ENCODE peak calls at places on chromosomes 2 and 18, in eight cellular contexts. One of them, this sample, is unnamed.

GRCh38 chr18:70433001-70433400 is 144.2 kb downstream of the SOCS6 start:
- DNase-seq in aorta: no peak
- DNase-seq in MG63: no peak
- DNase-seq in ascending aorta: no peak
- DNase-seq in ovary: no peak
- DNase-seq in GM12878: no peak
- DNase-seq in astrocyte of the spinal cord: no peak
- DNase-seq in cardiac fibroblast: no peak
- DNase-seq in this sample: no peak

GRCh38 chr2:10863837-10864236 is 47.9 kb upstream of the KCNF1 start:
- DNase-seq in aorta: peak
- DNase-seq in ovary: no peak
- DNase-seq in astrocyte of the spinal cord: no peak
- DNase-seq in cardiac fibroblast: no peak
- DNase-seq in GM12878: peak
- DNase-seq in ascending aorta: no peak
- DNase-seq in MG63: no peak
- DNase-seq in this sample: no peak

GRCh38 chr2:101415220-101415619 is 27.9 kb upstream of the CREG2 start:
- DNase-seq in ascending aorta: no peak
- DNase-seq in MG63: no peak
- DNase-seq in ovary: no peak
- DNase-seq in astrocyte of the spinal cord: no peak
- DNase-seq in GM12878: no peak
- DNase-seq in aorta: no peak
- DNase-seq in cardiac fibroblast: no peak
- DNase-seq in this sample: no peak

GRCh38 chr2:29193111-29193510 is 77.9 kb downstream of the CLIP4 start:
- DNase-seq in astrocyte of the spinal cord: no peak
- DNase-seq in ovary: no peak
- DNase-seq in ascending aorta: no peak
- DNase-seq in aorta: no peak
- DNase-seq in GM12878: no peak
- DNase-seq in MG63: no peak
- DNase-seq in cardiac fibroblast: no peak
- DNase-seq in this sample: no peak

GRCh38 chr2:62136956-62137355 is 59.0 kb upstream of the B3GNT2 start:
- DNase-seq in ovary: no peak
- DNase-seq in aorta: no peak
- DNase-seq in cardiac fibroblast: no peak
- DNase-seq in astrocyte of the spinal cord: no peak
- DNase-seq in ascending aorta: no peak
- DNase-seq in GM12878: no peak
- DNase-seq in MG63: no peak
- DNase-seq in this sample: no peak

GRCh38 chr2:5661362-5661761 is 30.8 kb upstream of the SOX11 start:
- DNase-seq in ascending aorta: no peak
- DNase-seq in MG63: no peak
- DNase-seq in ovary: no peak
- DNase-seq in aorta: no peak
- DNase-seq in GM12878: no peak
- DNase-seq in cardiac fibroblast: no peak
- DNase-seq in astrocyte of the spinal cord: no peak
- DNase-seq in this sample: no peak

GRCh38 chr2:200615247-200615646 is 29.4 kb downstream of the AOX1 start:
- DNase-seq in astrocyte of the spinal cord: peak
- DNase-seq in ovary: no peak
- DNase-seq in cardiac fibroblast: peak
- DNase-seq in ascending aorta: no peak
- DNase-seq in MG63: peak
- DNase-seq in aorta: no peak
- DNase-seq in GM12878: no peak
- DNase-seq in this sample: no peak

GRCh38 chr2:227301523-227301922 is 23.5 kb upstream of the MFF start:
- DNase-seq in astrocyte of the spinal cord: no peak
- DNase-seq in ascending aorta: no peak
- DNase-seq in MG63: no peak
- DNase-seq in cardiac fibroblast: no peak
- DNase-seq in GM12878: no peak
- DNase-seq in aorta: no peak
- DNase-seq in ovary: no peak
- DNase-seq in this sample: no peak

GRCh38 chr18:8536922-8537321 is 72.3 kb upstream of the RAB12 start:
- DNase-seq in MG63: no peak
- DNase-seq in aorta: no peak
- DNase-seq in ovary: no peak
- DNase-seq in cardiac fibroblast: no peak
- DNase-seq in astrocyte of the spinal cord: no peak
- DNase-seq in GM12878: no peak
- DNase-seq in ascending aorta: no peak
- DNase-seq in this sample: no peak

GRCh38 chr2:133365117-133365516 is 203.1 kb downstream of the NCKAP5 start:
- DNase-seq in GM12878: no peak
- DNase-seq in ascending aorta: no peak
- DNase-seq in aorta: no peak
- DNase-seq in astrocyte of the spinal cord: peak
- DNase-seq in MG63: no peak
- DNase-seq in cardiac fibroblast: no peak
- DNase-seq in ovary: no peak
- DNase-seq in this sample: no peak

GRCh38 chr2:134917219-134917957 is 1.2 kb upstream of the CCNT2 start:
- DNase-seq in ovary: peak
- DNase-seq in ascending aorta: no peak
- DNase-seq in aorta: peak
- DNase-seq in cardiac fibroblast: no peak
- DNase-seq in astrocyte of the spinal cord: no peak
- DNase-seq in MG63: no peak
- DNase-seq in GM12878: no peak
- DNase-seq in this sample: peak

DNA sequence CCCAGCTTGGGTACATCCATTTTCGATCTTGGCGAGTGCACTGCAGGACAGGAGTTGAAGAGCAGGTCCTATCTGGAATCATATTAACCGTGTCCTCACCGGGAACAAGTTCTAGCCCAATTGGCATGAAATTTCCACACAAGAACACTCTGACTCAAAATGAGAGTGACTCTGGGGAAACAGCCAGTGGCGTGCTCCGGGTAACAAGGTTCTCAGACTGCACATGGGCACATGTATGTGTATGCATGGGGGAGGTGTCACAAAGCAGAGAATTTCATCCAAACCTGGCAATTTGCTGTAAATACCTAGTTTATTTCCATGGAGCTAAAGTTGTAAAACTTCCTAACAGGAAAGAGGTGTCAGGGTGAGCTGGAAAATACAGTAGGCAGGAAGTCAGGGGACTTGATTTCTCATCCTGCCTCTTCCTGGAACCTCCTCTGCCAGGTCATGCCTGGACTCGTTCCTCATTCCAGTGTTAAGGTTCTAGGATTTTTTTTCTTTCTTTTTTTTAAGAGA is 1.7 kb downstream of the TUBB6 start:
- DNase-seq in aorta: no peak
- DNase-seq in astrocyte of the spinal cord: no peak
- DNase-seq in cardiac fibroblast: peak
- DNase-seq in ovary: no peak
- DNase-seq in GM12878: no peak
- DNase-seq in MG63: no peak
- DNase-seq in ascending aorta: no peak
- DNase-seq in this sample: no peak
- H3K4me3 ChIP-seq in aorta: no peak
- H3K4me3 ChIP-seq in astrocyte of the spinal cord: peak
- H3K4me3 ChIP-seq in cardiac fibroblast: peak
- H3K4me3 ChIP-seq in ovary: peak
- H3K4me3 ChIP-seq in GM12878: peak
- H3K4me3 ChIP-seq in MG63: peak
- H3K4me3 ChIP-seq in ascending aorta: peak
- H3K4me3 ChIP-seq in this sample: peak

GRCh38 chr2:98771771-98772521 is 41.0 kb upstream of the MGAT4A start:
- DNase-seq in aorta: no peak
- DNase-seq in GM12878: no peak
- DNase-seq in cardiac fibroblast: peak
- DNase-seq in ovary: no peak
- DNase-seq in ascending aorta: no peak
- DNase-seq in MG63: peak
- DNase-seq in astrocyte of the spinal cord: peak
- DNase-seq in this sample: no peak
- H3K4me3 ChIP-seq in aorta: no peak
- H3K4me3 ChIP-seq in GM12878: peak
- H3K4me3 ChIP-seq in cardiac fibroblast: no peak
- H3K4me3 ChIP-seq in ovary: no peak
- H3K4me3 ChIP-seq in ascending aorta: no peak
- H3K4me3 ChIP-seq in MG63: no peak
- H3K4me3 ChIP-seq in astrocyte of the spinal cord: no peak
- H3K4me3 ChIP-seq in this sample: no peak

DNA sequence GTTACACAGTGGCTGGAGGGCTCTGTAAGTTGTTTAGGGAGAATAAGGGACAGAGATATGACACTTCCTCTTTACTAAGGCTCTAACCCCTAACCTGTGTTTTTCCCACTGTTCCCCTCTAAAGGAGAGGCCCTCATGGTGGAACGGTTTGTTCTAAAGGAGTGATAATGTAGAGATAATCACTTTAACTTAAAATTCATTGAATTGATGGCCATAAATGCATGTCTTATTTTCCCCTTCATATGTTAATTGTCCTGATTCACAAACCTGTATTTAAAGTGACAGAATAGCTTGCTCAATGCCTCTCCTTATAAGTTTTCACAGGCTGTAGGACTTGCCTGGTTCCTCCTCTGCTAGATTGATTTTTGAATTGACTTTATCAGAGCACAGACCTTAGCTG is at the start of gene SERPINB12:
- DNase-seq in MG63: no peak
- DNase-seq in ovary: no peak
- DNase-seq in GM12878: no peak
- DNase-seq in astrocyte of the spinal cord: no peak
- DNase-seq in cardiac fibroblast: no peak
- DNase-seq in aorta: no peak
- DNase-seq in ascending aorta: no peak
- DNase-seq in this sample: no peak
- H3K4me3 ChIP-seq in MG63: no peak
- H3K4me3 ChIP-seq in ovary: no peak
- H3K4me3 ChIP-seq in GM12878: no peak
- H3K4me3 ChIP-seq in astrocyte of the spinal cord: no peak
- H3K4me3 ChIP-seq in cardiac fibroblast: no peak
- H3K4me3 ChIP-seq in aorta: no peak
- H3K4me3 ChIP-seq in ascending aorta: no peak
- H3K4me3 ChIP-seq in this sample: no peak

GRCh38 chr2:128632491-128632780 is 313.8 kb upstream of the HS6ST1 start:
- DNase-seq in GM12878: no peak
- DNase-seq in ascending aorta: no peak
- DNase-seq in MG63: no peak
- DNase-seq in astrocyte of the spinal cord: no peak
- DNase-seq in cardiac fibroblast: no peak
- DNase-seq in aorta: peak
- DNase-seq in ovary: no peak
- DNase-seq in this sample: no peak
- H3K4me3 ChIP-seq in GM12878: no peak
- H3K4me3 ChIP-seq in ascending aorta: no peak
- H3K4me3 ChIP-seq in MG63: no peak
- H3K4me3 ChIP-seq in astrocyte of the spinal cord: no peak
- H3K4me3 ChIP-seq in cardiac fibroblast: no peak
- H3K4me3 ChIP-seq in aorta: no peak
- H3K4me3 ChIP-seq in ovary: no peak
- H3K4me3 ChIP-seq in this sample: no peak

GRCh38 chr2:176140130-176140519 is 10.6 kb downstream of the HOXD8 start:
- DNase-seq in cardiac fibroblast: peak
- DNase-seq in GM12878: no peak
- DNase-seq in ascending aorta: no peak
- DNase-seq in MG63: peak
- DNase-seq in aorta: no peak
- DNase-seq in ovary: peak
- DNase-seq in astrocyte of the spinal cord: peak
- DNase-seq in this sample: no peak
- H3K4me3 ChIP-seq in cardiac fibroblast: peak
- H3K4me3 ChIP-seq in GM12878: peak
- H3K4me3 ChIP-seq in ascending aorta: peak
- H3K4me3 ChIP-seq in MG63: peak
- H3K4me3 ChIP-seq in aorta: no peak
- H3K4me3 ChIP-seq in ovary: peak
- H3K4me3 ChIP-seq in astrocyte of the spinal cord: peak
- H3K4me3 ChIP-seq in this sample: peak

DNA sequence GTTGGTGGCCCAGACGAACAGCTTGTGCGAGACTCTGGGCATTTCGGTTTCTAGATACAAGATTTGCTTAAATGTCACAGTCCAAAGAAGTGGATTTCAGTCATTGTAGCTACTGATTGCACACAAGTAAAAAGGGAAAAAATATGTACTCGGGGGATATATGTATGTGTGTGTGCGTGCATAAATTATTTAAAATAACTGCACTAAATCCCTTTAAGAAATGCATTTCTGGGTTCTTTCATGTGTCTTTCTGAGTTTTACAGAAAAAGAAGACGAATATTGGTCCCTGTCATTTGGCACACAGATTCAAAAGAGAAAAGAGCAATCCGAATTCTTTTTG is 2.1 kb upstream of the EPHA4 start:
- DNase-seq in GM12878: no peak
- DNase-seq in MG63: no peak
- DNase-seq in astrocyte of the spinal cord: no peak
- DNase-seq in ovary: no peak
- DNase-seq in cardiac fibroblast: no peak
- DNase-seq in aorta: no peak
- DNase-seq in ascending aorta: no peak
- DNase-seq in this sample: no peak
- H3K4me3 ChIP-seq in GM12878: peak
- H3K4me3 ChIP-seq in MG63: peak
- H3K4me3 ChIP-seq in astrocyte of the spinal cord: peak
- H3K4me3 ChIP-seq in ovary: peak
- H3K4me3 ChIP-seq in cardiac fibroblast: peak
- H3K4me3 ChIP-seq in aorta: peak
- H3K4me3 ChIP-seq in ascending aorta: peak
- H3K4me3 ChIP-seq in this sample: no peak